ENCODE peak calls at places on chromosomes 4 and X, in six cellular contexts. D is cardiac muscle cell; F is adrenal gland; B is right lobe of liver; Q is HCT116; T is CD8-positive, alpha-beta T cell. O is an unnamed sample.

GRCh38 chrX:16855363-16856075 is 14.6 kb downstream of the RBBP7 start:
- DNase-seq in T (no peak), F (no peak), Q (no peak), D (no peak), B (no peak), O (no peak)

GRCh38 chr4:85756938-85757337 is 282.0 kb downstream of the ARHGAP24 start:
- DNase-seq in B (no peak), F (no peak), T (no peak), Q (no peak), D (peak; percentile 31), O (no peak)

GRCh38 chrX:55119271-55119670 is 30.5 kb downstream of the PAGE2 start:
- DNase-seq in B (no peak), Q (no peak), D (no peak), T (no peak), F (no peak), O (no peak)

GRCh38 chr4:3688018-3688998 is 77.9 kb upstream of the ADRA2C start:
- DNase-seq in T (no peak), F (no peak), Q (no peak), D (no peak), B (peak; percentile 9), O (peak; percentile 52)

GRCh38 chr4:166309286-166309685 is 436.2 kb downstream of the TLL1 start:
- DNase-seq in D (no peak), Q (no peak), F (no peak), B (no peak), T (no peak), O (no peak)

GRCh38 chr4:11615601-11616000 is 186.9 kb upstream of the HS3ST1 start:
- DNase-seq in T (no peak), D (no peak), F (no peak), Q (no peak), B (no peak), O (no peak)

GRCh38 chrX:7746861-7747260 is 96.1 kb upstream of the VCX start:
- DNase-seq in D (no peak), F (peak; percentile 15), T (no peak), Q (no peak), B (no peak), O (no peak)

GRCh38 chr4:177250056-177250696 is 59.5 kb upstream of the NEIL3 start:
- DNase-seq in F (peak; percentile 75), Q (peak; percentile 59), T (peak; percentile 74), D (peak; percentile 83), B (peak; percentile 60), O (peak; percentile 88)

GRCh38 chr4:164136181-164136616 is 617.7 kb upstream of the SMIM31 start:
- DNase-seq in Q (peak; percentile 19), F (no peak), D (no peak), T (no peak), B (no peak), O (no peak)

GRCh38 chr4:48079972-48080391 is 54.1 kb downstream of the TXK start:
- DNase-seq in T (no peak), B (no peak), F (no peak), D (no peak), Q (no peak), O (no peak)

GRCh38 chr4:169823685-169824084 is 65.9 kb upstream of the HPF1 start:
- DNase-seq in Q (no peak), F (peak; percentile 32), T (no peak), B (peak; percentile 33), D (peak; percentile 85), O (no peak)

GRCh38 chr4:13427599-13428325 is 56.4 kb downstream of the RAB28 start:
- DNase-seq in B (no peak), F (no peak), Q (no peak), T (no peak), D (no peak), O (no peak)

GRCh38 chr4:1771555-1772305 is 21.4 kb upstream of the FGFR3 start:
- DNase-seq in Q (no peak), F (no peak), D (no peak), B (no peak), T (no peak), O (no peak)

GRCh38 chr4:1769692-1770091 is 23.4 kb upstream of the FGFR3 start:
- DNase-seq in F (no peak), D (no peak), T (no peak), Q (no peak), B (no peak), O (no peak)

GRCh38 chr4:1772869-1773538 is 20.1 kb upstream of the FGFR3 start:
- DNase-seq in B (no peak), D (no peak), Q (no peak), T (no peak), F (no peak), O (no peak)

GRCh38 chr4:1770245-1770644 is 22.8 kb upstream of the FGFR3 start:
- DNase-seq in T (no peak), B (no peak), F (no peak), D (no peak), Q (no peak), O (no peak)

DNA sequence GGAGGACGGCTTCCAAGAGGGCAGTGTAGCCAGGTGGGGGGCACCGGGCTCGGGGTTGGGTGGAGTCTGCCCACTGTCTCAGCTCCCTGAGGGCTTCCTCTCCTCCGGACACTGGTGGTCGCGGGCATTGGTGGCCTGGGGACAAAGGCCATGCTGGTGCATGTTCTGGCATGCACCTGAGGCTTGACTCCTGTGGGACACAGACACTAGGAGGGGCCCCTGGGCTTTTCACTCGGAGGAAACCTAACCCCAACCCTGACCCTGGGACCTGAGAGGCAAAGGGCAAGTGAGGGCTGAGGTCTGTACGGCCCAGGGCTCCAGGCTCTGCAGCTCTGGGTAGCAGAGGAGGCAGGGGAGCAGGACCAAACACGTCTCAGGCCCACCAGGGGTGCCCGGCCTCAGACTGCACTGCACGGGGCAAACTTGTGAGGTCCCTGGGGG is 22.3 kb upstream of the FGFR3 start:
- DNase-seq in D (no peak), F (no peak), T (no peak), B (no peak), Q (no peak), O (no peak)
- H3K4me1 ChIP-seq in D (peaks cover 24% of the 10 kb centered on the region), F (peaks cover 12% of the 10 kb centered on the region), T (no peaks in the 10 kb centered on the region), B (no peaks in the 10 kb centered on the region), Q (peaks cover 19% of the 10 kb centered on the region), O (no peaks in the 10 kb centered on the region)

GRCh38 chr4:7747556-7747955 is 192.1 kb downstream of the AFAP1 start:
- DNase-seq in F (no peak), D (no peak), B (no peak), T (no peak), Q (no peak), O (no peak)
- H3K4me1 ChIP-seq in F (no peaks in the 10 kb centered on the region), D (no peaks in the 10 kb centered on the region), B (no peaks in the 10 kb centered on the region), T (peaks cover 8% of the 10 kb centered on the region), Q (peaks cover 10% of the 10 kb centered on the region), O (no peaks in the 10 kb centered on the region)

DNA sequence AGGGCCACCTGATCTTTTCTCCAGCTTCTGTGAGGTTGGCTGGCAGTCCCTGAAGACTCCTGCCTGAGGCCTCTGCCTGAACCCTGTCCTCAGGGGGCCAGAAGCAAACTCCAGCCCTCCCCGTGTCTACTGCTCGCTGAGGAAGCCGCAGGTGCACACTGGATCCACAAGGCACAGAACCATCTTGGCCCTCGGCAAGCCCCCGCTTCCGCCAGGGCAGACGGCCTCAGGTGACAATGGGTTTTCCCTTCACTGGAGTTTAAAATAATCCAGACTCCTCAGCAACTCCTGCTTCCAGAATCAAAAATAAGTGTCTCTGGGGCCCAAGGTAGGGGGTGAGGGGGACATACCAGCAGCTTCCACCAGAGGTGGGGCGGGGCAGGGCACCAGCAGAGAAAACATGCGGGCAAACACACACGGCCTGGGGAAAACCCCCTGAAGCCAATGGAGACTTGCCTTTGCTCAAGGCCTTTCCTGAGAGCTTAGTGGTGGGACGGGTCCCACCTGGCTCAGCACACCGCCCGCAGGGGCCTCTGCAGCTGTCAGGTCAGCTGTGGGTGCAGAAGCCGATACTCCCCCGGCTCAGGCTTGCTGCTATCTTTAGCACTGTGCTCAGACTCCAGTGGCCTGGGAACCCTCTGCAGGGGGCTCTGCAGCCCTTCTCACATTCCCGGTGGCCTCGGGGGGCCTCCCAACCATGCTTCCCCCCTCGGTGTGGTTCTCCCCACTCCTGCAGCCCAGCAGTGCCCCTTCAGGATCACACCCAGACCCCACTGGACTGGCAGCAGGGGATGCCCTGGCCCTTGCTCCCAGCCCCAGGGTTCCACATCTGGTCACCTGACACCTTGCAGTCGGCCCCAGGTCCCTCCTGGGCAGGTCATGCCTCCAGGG is 1.9 kb downstream of the MYL5 start:
- DNase-seq in T (no peak), F (no peak), D (no peak), Q (no peak), B (no peak), O (peak; percentile 49)
- H3K4me1 ChIP-seq in T (peaks cover 26% of the 10 kb centered on the region), F (peaks cover 44% of the 10 kb centered on the region), D (peaks cover 30% of the 10 kb centered on the region), Q (peaks cover 23% of the 10 kb centered on the region), B (no peaks in the 10 kb centered on the region), O (no peaks in the 10 kb centered on the region)

GRCh38 chrX:154734101-154734781 is 16.6 kb downstream of the GAB3 start:
- DNase-seq in Q (no peak), F (no peak), D (no peak), T (peak; percentile 70), B (peak; percentile 27), O (no peak)
- H3K4me1 ChIP-seq in Q (no peaks in the 10 kb centered on the region), F (peaks cover 60% of the 10 kb centered on the region), D (no peaks in the 10 kb centered on the region), T (peaks cover 97% of the 10 kb centered on the region), B (no peaks in the 10 kb centered on the region), O (peaks cover 2% of the 10 kb centered on the region)

GRCh38 chr4:89158884-89159503 is 47.7 kb downstream of the TIGD2 start:
- DNase-seq in D (peak; percentile 55), F (no peak), Q (peak; percentile 43), T (no peak), B (no peak), O (no peak)
- H3K4me1 ChIP-seq in D (peaks cover 18% of the 10 kb centered on the region), F (no peaks in the 10 kb centered on the region), Q (no peaks in the 10 kb centered on the region), T (no peaks in the 10 kb centered on the region), B (no peaks in the 10 kb centered on the region), O (no peaks in the 10 kb centered on the region)

GRCh38 chr4:158850371-158850770 is 81.5 kb downstream of the FNIP2 start:
- DNase-seq in T (no peak), D (no peak), B (no peak), F (no peak), Q (no peak), O (no peak)
- H3K4me1 ChIP-seq in T (no peaks in the 10 kb centered on the region), D (no peaks in the 10 kb centered on the region), B (no peaks in the 10 kb centered on the region), F (no peaks in the 10 kb centered on the region), Q (no peaks in the 10 kb centered on the region), O (peaks cover 3% of the 10 kb centered on the region)

DNA sequence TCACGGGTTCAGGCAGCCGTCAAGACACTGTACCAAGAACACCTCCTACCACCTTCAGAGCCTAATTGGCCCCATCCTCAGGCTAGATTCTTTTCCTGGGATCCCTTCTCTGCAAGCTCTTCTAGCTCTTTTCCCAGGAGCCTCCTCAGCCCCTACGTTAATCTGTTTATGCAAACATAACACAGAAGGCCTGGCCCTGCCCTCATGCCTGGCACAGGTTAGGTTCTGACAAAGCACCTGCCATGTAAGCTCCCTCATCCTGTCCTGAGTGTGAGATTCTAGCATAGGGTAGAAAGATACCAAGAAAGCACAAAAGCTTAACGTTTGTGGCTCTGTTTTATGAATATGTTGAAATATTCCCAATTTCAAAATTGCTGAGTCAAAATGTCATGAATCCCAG is 93.6 kb downstream of the IRF2 start:
- DNase-seq in B (peak; percentile 39), T (no peak), Q (no peak), D (no peak), F (no peak), O (no peak)
- H3K4me1 ChIP-seq in B (peaks cover 11% of the 10 kb centered on the region), T (peaks cover 38% of the 10 kb centered on the region), Q (peaks cover 16% of the 10 kb centered on the region), D (peaks cover 34% of the 10 kb centered on the region), F (peaks cover 39% of the 10 kb centered on the region), O (no peaks in the 10 kb centered on the region)

O was measured in aorta.